ENCODE peak calls at places on chromosomes 3 and 15, in four cellular contexts. One of them, this sample, is unnamed.

GRCh38 chr3:133750201-133750748 is 4.1 kb downstream of the TF start:
- DNase-seq in ELF-1: no peak
- DNase-seq in Peyer's patch: no peak
- DNase-seq in hepatocyte: no peak
- DNase-seq in this sample: peak

GRCh38 chr15:55739641-55740040 is 3.3 kb downstream of the PRTG start:
- DNase-seq in Peyer's patch: no peak
- DNase-seq in hepatocyte: no peak
- DNase-seq in ELF-1: no peak
- DNase-seq in this sample: no peak

GRCh38 chr3:181103605-181104004 is 114.1 kb upstream of the DNAJC19 start:
- DNase-seq in Peyer's patch: no peak
- DNase-seq in ELF-1: peak
- DNase-seq in hepatocyte: peak
- DNase-seq in this sample: no peak

GRCh38 chr15:34883042-34883441 is 86.5 kb downstream of the AQR start:
- DNase-seq in hepatocyte: no peak
- DNase-seq in Peyer's patch: no peak
- DNase-seq in ELF-1: no peak
- DNase-seq in this sample: no peak

GRCh38 chr3:32818431-32819085 is 761 bp downstream of the TRIM71 start:
- DNase-seq in ELF-1: no peak
- DNase-seq in Peyer's patch: no peak
- DNase-seq in hepatocyte: peak
- DNase-seq in this sample: no peak

GRCh38 chr3:130539005-130539404 is 22.0 kb downstream of the COL6A6 start:
- DNase-seq in hepatocyte: peak
- DNase-seq in Peyer's patch: peak
- DNase-seq in ELF-1: peak
- DNase-seq in this sample: peak

GRCh38 chr3:33099701-33100100 is 2.8 kb upstream of the GLB1 start:
- DNase-seq in ELF-1: no peak
- DNase-seq in Peyer's patch: no peak
- DNase-seq in hepatocyte: no peak
- DNase-seq in this sample: no peak

GRCh38 chr15:70974004-70974832 is 81.6 kb downstream of the LRRC49 start:
- DNase-seq in ELF-1: no peak
- DNase-seq in Peyer's patch: no peak
- DNase-seq in hepatocyte: peak
- DNase-seq in this sample: no peak

GRCh38 chr3:49724586-49724985 is 835 bp upstream of the GMPPB start:
- DNase-seq in hepatocyte: no peak
- DNase-seq in ELF-1: no peak
- DNase-seq in Peyer's patch: peak
- DNase-seq in this sample: no peak

GRCh38 chr15:25240461-25241021 is 198.3 kb downstream of the UBE3A start:
- DNase-seq in ELF-1: no peak
- DNase-seq in Peyer's patch: no peak
- DNase-seq in hepatocyte: no peak
- DNase-seq in this sample: peak

This sample was measured in glutamatergic neuron.